ENCODE peak calls at places on chromosome 20, in five cellular contexts. I is neural progenitor cell, S is GM23248, Q is H1, T is astrocyte. Z is an unnamed sample.

GRCh38 chr20:45467861-45468260 is 1.7 kb upstream of the WFDC2 start:
- DNase-seq in I (no peak), S (no peak), Q (no peak), T (no peak), Z (no peak)

GRCh38 chr20:8150591-8150990 is 18.5 kb downstream of the PLCB1 start:
- DNase-seq in I (no peak), S (peak; percentile 15), Q (no peak), T (peak; percentile 70), Z (no peak)

GRCh38 chr20:36060676-36061075 is 92.3 kb downstream of the CNBD2 start:
- DNase-seq in I (no peak), S (no peak), Q (no peak), T (no peak), Z (no peak)

GRCh38 chr20:39799366-39799965 is 837.3 kb downstream of the DHX35 start:
- DNase-seq in I (no peak), S (peak; percentile 8), Q (no peak), T (peak; percentile 30), Z (no peak)

GRCh38 chr20:53639647-53640440 is 46.2 kb upstream of the ZNF217 start:
- DNase-seq in I (no peak), S (no peak), Q (no peak), T (no peak), Z (no peak)

GRCh38 chr20:63952769-63953168 is 3.4 kb downstream of the UCKL1 start:
- DNase-seq in I (no peak), S (no peak), Q (no peak), T (no peak), Z (no peak)

GRCh38 chr20:5077761-5078387 is 41.9 kb downstream of the PCNA start:
- DNase-seq in I (no peak), S (peak; percentile 3), Q (no peak), T (no peak), Z (no peak)

GRCh38 chr20:35269055-35269781 is 8.7 kb downstream of the MMP24OS start:
- DNase-seq in I (peak; percentile 89), S (peak; percentile 77), Q (peak; percentile 93), T (peak; percentile 29), Z (peak; percentile 54)

GRCh38 chr20:46646659-46647380 is 4.4 kb downstream of the SLC13A3 start:
- DNase-seq in I (no peak), S (peak; percentile 30), Q (no peak), T (peak; percentile 6), Z (no peak)

GRCh38 chr20:12916699-12917098 is 92.1 kb upstream of the SPTLC3 start:
- DNase-seq in I (peak; percentile 5), S (peak; percentile 5), Q (no peak), T (no peak), Z (no peak)

GRCh38 chr20:51026317-51026716 is 3.4 kb upstream of the KCNG1 start:
- DNase-seq in I (no peak), S (no peak), Q (no peak), T (no peak), Z (no peak)

GRCh38 chr20:32224463-32224862 is 16.8 kb downstream of the POFUT1 start:
- DNase-seq in I (no peak), S (no peak), Q (no peak), T (no peak), Z (no peak)
- H3K27ac ChIP-seq in I (no peak overlapping the region), S (no peak overlapping the region), Q (no peak overlapping the region), T (no peak overlapping the region), Z (no peak overlapping the region)

DNA sequence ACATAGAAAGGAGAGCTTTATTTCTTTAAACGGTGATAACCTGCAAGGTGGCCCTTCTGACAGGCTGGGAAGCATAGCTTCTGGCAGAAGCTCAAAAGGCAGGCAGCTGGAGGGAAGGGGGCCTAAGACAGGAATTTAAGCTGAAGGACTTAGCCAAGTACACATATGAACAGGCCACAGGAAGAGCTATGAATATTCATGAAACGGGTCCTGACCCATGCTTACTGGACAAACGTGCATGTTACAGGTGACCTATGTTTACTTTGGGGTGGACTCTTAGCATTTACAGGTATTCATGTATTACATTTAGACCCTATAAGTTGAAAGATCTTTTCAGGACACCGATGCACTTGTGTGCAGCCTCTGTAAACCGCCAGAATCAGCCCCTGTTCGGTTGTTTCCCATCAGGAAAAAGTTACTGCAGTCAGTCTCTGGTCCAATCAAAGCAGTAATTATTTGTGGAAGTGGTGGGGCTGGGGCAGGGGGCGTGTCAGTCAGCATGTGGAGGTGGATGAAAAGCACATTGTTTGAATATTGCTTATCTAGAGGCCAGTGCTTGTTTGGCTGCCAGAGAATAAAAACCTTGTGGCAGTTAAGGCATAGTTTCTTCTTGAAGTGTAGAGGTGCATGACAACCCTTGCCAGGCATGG is 2.9 kb upstream of the GZF1 start:
- DNase-seq in I (no peak), S (no peak), Q (no peak), T (no peak), Z (no peak)
- H3K9ac ChIP-seq in I (no peak overlapping the region), S (peak overlapping the region; percentile 49), Q (no peak overlapping the region), T (no peak overlapping the region), Z (no peak overlapping the region)

GRCh38 chr20:17875106-17875980 is 93.3 kb downstream of the SNX5 start:
- DNase-seq in I (no peak), S (peak; percentile 75), Q (no peak), T (peak; percentile 72), Z (no peak)
- H3K27ac ChIP-seq in I (no peak overlapping the region), S (no peak overlapping the region), Q (no peak overlapping the region), T (no peak overlapping the region), Z (no peak overlapping the region)

GRCh38 chr20:61346996-61347906 is 95.2 kb downstream of the CDH4 start:
- DNase-seq in I (no peak), S (no peak), Q (no peak), T (no peak), Z (no peak)

GRCh38 chr20:61343934-61344333 is 91.9 kb downstream of the CDH4 start:
- DNase-seq in I (no peak), S (no peak), Q (no peak), T (no peak), Z (no peak)

GRCh38 chr20:61349447-61350165 is 97.5 kb downstream of the CDH4 start:
- DNase-seq in I (no peak), S (no peak), Q (no peak), T (no peak), Z (no peak)

GRCh38 chr20:61350500-61351250 is 98.6 kb downstream of the CDH4 start:
- DNase-seq in I (no peak), S (no peak), Q (no peak), T (no peak), Z (no peak)

GRCh38 chr20:61345656-61346055 is 93.6 kb downstream of the CDH4 start:
- DNase-seq in I (peak; percentile 27), S (no peak), Q (no peak), T (no peak), Z (no peak)
- H3K9ac ChIP-seq in I (no peak overlapping the region), S (no peak overlapping the region), Q (no peak overlapping the region), T (no peak overlapping the region), Z (no peak overlapping the region)

DNA sequence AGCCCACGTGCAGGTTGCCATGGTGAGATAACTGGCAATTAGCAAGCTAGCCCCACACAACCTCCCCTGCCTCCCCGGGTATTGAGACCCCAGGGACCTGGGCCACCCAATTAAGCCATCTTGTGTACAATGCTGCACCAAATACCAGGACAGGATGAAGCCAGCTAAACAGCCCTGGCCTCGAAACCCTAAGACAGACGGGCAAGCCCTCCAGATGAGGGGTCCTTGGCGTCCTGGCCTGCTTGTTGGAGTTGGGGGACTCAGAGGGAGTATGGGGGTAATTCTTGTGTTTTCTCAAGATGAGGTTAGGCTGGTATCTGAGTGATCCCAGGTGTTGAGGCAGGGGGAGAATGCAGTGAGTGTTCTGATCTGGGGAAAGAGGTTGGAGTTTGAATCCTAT is 8.8 kb upstream of the MAPRE1 start:
- DNase-seq in I (no peak), S (no peak), Q (no peak), T (no peak), Z (no peak)
- H3K27ac ChIP-seq in I (peak overlapping the region; percentile 36), S (no peak overlapping the region), Q (peak overlapping the region; percentile 12), T (no peak overlapping the region), Z (no peak overlapping the region)

DNA sequence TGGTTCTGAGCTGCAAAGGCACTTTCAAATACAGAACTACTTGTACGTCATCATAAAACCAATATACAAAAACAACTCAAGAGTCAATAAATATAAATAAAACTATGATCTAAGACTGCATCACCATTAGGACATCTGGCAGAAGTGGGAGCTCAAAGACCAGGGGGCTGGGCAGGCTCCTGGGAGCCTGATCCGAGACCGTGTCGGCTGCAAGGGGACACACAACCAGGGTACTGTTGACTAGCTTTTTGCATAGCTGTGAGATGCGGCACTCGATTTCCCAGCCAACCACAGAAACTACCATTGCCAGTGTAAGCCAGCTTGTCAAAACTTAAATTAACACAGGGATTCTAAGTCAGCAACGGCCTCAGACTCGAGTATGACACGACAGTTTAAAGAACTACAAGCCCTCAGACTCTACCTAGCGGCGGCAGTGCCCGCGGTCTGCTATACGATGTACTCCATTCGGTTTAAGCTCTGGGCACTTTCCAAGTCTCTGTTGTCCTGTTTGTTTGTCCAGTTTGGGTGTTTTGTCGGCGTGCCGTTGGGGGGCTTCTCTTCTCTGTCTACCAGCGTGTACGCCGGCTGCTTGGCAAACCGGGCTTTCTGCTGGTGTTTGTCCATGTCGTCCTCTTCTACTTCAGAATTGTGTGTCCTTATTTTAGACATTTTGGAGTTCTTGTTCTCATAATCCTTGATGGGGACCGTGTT is 34.6 kb downstream of the JAG1 start:
- DNase-seq in I (peak; percentile 51), S (no peak), Q (no peak), T (no peak), Z (no peak)
- H3K9ac ChIP-seq in I (no peak overlapping the region), S (no peak overlapping the region), Q (no peak overlapping the region), T (peak overlapping the region; percentile 66), Z (no peak overlapping the region)